ENCODE peak calls at places on chromosomes 11 and 22, in seven cellular contexts. One of them, this sample, is unnamed.

GRCh38 chr11:66889974-66890373 is 33.1 kb downstream of the LRFN4 start:
- DNase-seq in trophoblast cell: no peak
- DNase-seq in mesendoderm: no peak
- DNase-seq in IMR-90: no peak
- DNase-seq in neuronal stem cell: peak
- DNase-seq in H1: no peak
- DNase-seq in mesenchymal stem cell: no peak
- DNase-seq in this sample: no peak

GRCh38 chr11:9859491-9860305 is 195.8 kb downstream of the SWAP70 start:
- DNase-seq in mesenchymal stem cell: peak
- DNase-seq in IMR-90: peak
- DNase-seq in neuronal stem cell: no peak
- DNase-seq in mesendoderm: no peak
- DNase-seq in trophoblast cell: no peak
- DNase-seq in H1: no peak
- DNase-seq in this sample: no peak

GRCh38 chr11:110837535-110838127 is 125.4 kb upstream of the ARHGAP20 start:
- DNase-seq in trophoblast cell: no peak
- DNase-seq in neuronal stem cell: no peak
- DNase-seq in IMR-90: no peak
- DNase-seq in H1: no peak
- DNase-seq in mesenchymal stem cell: no peak
- DNase-seq in mesendoderm: no peak
- DNase-seq in this sample: no peak

GRCh38 chr11:46369458-46370152 is 11.9 kb upstream of the MDK start:
- DNase-seq in neuronal stem cell: no peak
- DNase-seq in H1: no peak
- DNase-seq in IMR-90: peak
- DNase-seq in mesenchymal stem cell: peak
- DNase-seq in trophoblast cell: peak
- DNase-seq in mesendoderm: peak
- DNase-seq in this sample: peak

GRCh38 chr11:86977441-86978050 is 22.4 kb upstream of the FZD4 start:
- DNase-seq in H1: no peak
- DNase-seq in IMR-90: no peak
- DNase-seq in trophoblast cell: no peak
- DNase-seq in mesenchymal stem cell: no peak
- DNase-seq in mesendoderm: no peak
- DNase-seq in neuronal stem cell: no peak
- DNase-seq in this sample: no peak

GRCh38 chr11:3370268-3370870 is 8.6 kb downstream of the ZNF195 start:
- DNase-seq in mesenchymal stem cell: no peak
- DNase-seq in trophoblast cell: no peak
- DNase-seq in H1: no peak
- DNase-seq in mesendoderm: no peak
- DNase-seq in IMR-90: no peak
- DNase-seq in neuronal stem cell: no peak
- DNase-seq in this sample: no peak

GRCh38 chr11:126416542-126417090 is 61.1 kb downstream of the ST3GAL4 start:
- DNase-seq in H1: no peak
- DNase-seq in mesenchymal stem cell: peak
- DNase-seq in neuronal stem cell: peak
- DNase-seq in mesendoderm: peak
- DNase-seq in IMR-90: peak
- DNase-seq in trophoblast cell: peak
- DNase-seq in this sample: peak

GRCh38 chr11:34145073-34145472 is 39.6 kb downstream of the NAT10 start:
- DNase-seq in IMR-90: no peak
- DNase-seq in mesenchymal stem cell: no peak
- DNase-seq in mesendoderm: no peak
- DNase-seq in neuronal stem cell: no peak
- DNase-seq in trophoblast cell: no peak
- DNase-seq in H1: no peak
- DNase-seq in this sample: no peak

GRCh38 chr22:45268958-45269844 is 15.5 kb upstream of the UPK3A start:
- DNase-seq in neuronal stem cell: peak
- DNase-seq in trophoblast cell: peak
- DNase-seq in IMR-90: peak
- DNase-seq in mesenchymal stem cell: peak
- DNase-seq in mesendoderm: peak
- DNase-seq in H1: no peak
- DNase-seq in this sample: peak

GRCh38 chr22:31036671-31037550 is 44.2 kb upstream of the SMTN start:
- DNase-seq in trophoblast cell: no peak
- DNase-seq in IMR-90: peak
- DNase-seq in H1: no peak
- DNase-seq in neuronal stem cell: no peak
- DNase-seq in mesenchymal stem cell: peak
- DNase-seq in mesendoderm: no peak
- DNase-seq in this sample: no peak

GRCh38 chr22:20985720-20986119 is 3.6 kb downstream of the LZTR1 start:
- DNase-seq in trophoblast cell: no peak
- DNase-seq in neuronal stem cell: no peak
- DNase-seq in mesendoderm: no peak
- DNase-seq in mesenchymal stem cell: no peak
- DNase-seq in IMR-90: no peak
- DNase-seq in H1: no peak
- DNase-seq in this sample: no peak

GRCh38 chr11:9566561-9567063 is 6.9 kb upstream of the WEE1 start:
- DNase-seq in H1: no peak
- DNase-seq in IMR-90: peak
- DNase-seq in mesendoderm: no peak
- DNase-seq in mesenchymal stem cell: peak
- DNase-seq in neuronal stem cell: no peak
- DNase-seq in trophoblast cell: peak
- DNase-seq in this sample: no peak

GRCh38 chr11:110337570-110338193 is 41.3 kb upstream of the RDX start:
- DNase-seq in H1: no peak
- DNase-seq in mesenchymal stem cell: peak
- DNase-seq in IMR-90: peak
- DNase-seq in neuronal stem cell: no peak
- DNase-seq in mesendoderm: peak
- DNase-seq in trophoblast cell: peak
- DNase-seq in this sample: peak

GRCh38 chr22:19210188-19210587 is 31.7 kb upstream of the SLC25A1 start:
- DNase-seq in mesendoderm: no peak
- DNase-seq in mesenchymal stem cell: no peak
- DNase-seq in neuronal stem cell: no peak
- DNase-seq in trophoblast cell: no peak
- DNase-seq in H1: no peak
- DNase-seq in IMR-90: no peak
- DNase-seq in this sample: no peak

GRCh38 chr22:20205964-20206708 is 55.3 kb upstream of the CCDC188 start:
- DNase-seq in H1: no peak
- DNase-seq in neuronal stem cell: no peak
- DNase-seq in trophoblast cell: peak
- DNase-seq in mesendoderm: peak
- DNase-seq in IMR-90: peak
- DNase-seq in mesenchymal stem cell: peak
- DNase-seq in this sample: peak

GRCh38 chr11:29781268-29781667 is 235.6 kb downstream of the KCNA4 start:
- DNase-seq in neuronal stem cell: no peak
- DNase-seq in H1: no peak
- DNase-seq in mesenchymal stem cell: no peak
- DNase-seq in IMR-90: no peak
- DNase-seq in mesendoderm: no peak
- DNase-seq in trophoblast cell: no peak
- DNase-seq in this sample: no peak

GRCh38 chr11:131824766-131825165 is 454.4 kb downstream of the NTM start:
- DNase-seq in mesendoderm: no peak
- DNase-seq in trophoblast cell: no peak
- DNase-seq in IMR-90: peak
- DNase-seq in neuronal stem cell: no peak
- DNase-seq in mesenchymal stem cell: peak
- DNase-seq in H1: no peak
- DNase-seq in this sample: no peak

GRCh38 chr11:33785609-33786008 is 11.3 kb upstream of the FBXO3 start:
- DNase-seq in neuronal stem cell: no peak
- DNase-seq in mesenchymal stem cell: no peak
- DNase-seq in trophoblast cell: no peak
- DNase-seq in IMR-90: no peak
- DNase-seq in mesendoderm: no peak
- DNase-seq in H1: no peak
- DNase-seq in this sample: no peak

GRCh38 chr22:17910561-17911311 is 113.6 kb downstream of the MICAL3 start:
- DNase-seq in neuronal stem cell: no peak
- DNase-seq in mesenchymal stem cell: peak
- DNase-seq in IMR-90: peak
- DNase-seq in H1: no peak
- DNase-seq in trophoblast cell: peak
- DNase-seq in mesendoderm: peak
- DNase-seq in this sample: peak

GRCh38 chr11:7892751-7893356 is 38.2 kb downstream of the OR10A6 start:
- DNase-seq in mesenchymal stem cell: peak
- DNase-seq in trophoblast cell: peak
- DNase-seq in neuronal stem cell: peak
- DNase-seq in mesendoderm: peak
- DNase-seq in H1: no peak
- DNase-seq in IMR-90: peak
- DNase-seq in this sample: no peak
- H3K18ac ChIP-seq in mesenchymal stem cell: peak
- H3K18ac ChIP-seq in trophoblast cell: no peak
- H3K18ac ChIP-seq in neuronal stem cell: no peak
- H3K18ac ChIP-seq in mesendoderm: peak
- H3K18ac ChIP-seq in H1: no peak
- H3K18ac ChIP-seq in IMR-90: peak
- H3K18ac ChIP-seq in this sample: no peak

GRCh38 chr22:43295660-43296059 is 47.5 kb downstream of the SCUBE1 start:
- DNase-seq in mesendoderm: no peak
- DNase-seq in neuronal stem cell: no peak
- DNase-seq in IMR-90: no peak
- DNase-seq in H1: no peak
- DNase-seq in mesenchymal stem cell: no peak
- DNase-seq in trophoblast cell: no peak
- DNase-seq in this sample: no peak

GRCh38 chr22:43292633-43293025 is 50.5 kb downstream of the SCUBE1 start:
- DNase-seq in H1: no peak
- DNase-seq in mesendoderm: no peak
- DNase-seq in neuronal stem cell: no peak
- DNase-seq in trophoblast cell: no peak
- DNase-seq in IMR-90: no peak
- DNase-seq in mesenchymal stem cell: no peak
- DNase-seq in this sample: no peak

GRCh38 chr22:43295173-43295572 is 48.0 kb downstream of the SCUBE1 start:
- DNase-seq in IMR-90: no peak
- DNase-seq in H1: no peak
- DNase-seq in mesenchymal stem cell: no peak
- DNase-seq in neuronal stem cell: no peak
- DNase-seq in mesendoderm: no peak
- DNase-seq in trophoblast cell: no peak
- DNase-seq in this sample: no peak

GRCh38 chr22:43293259-43293658 is 49.9 kb downstream of the SCUBE1 start:
- DNase-seq in mesendoderm: no peak
- DNase-seq in trophoblast cell: peak
- DNase-seq in mesenchymal stem cell: no peak
- DNase-seq in H1: no peak
- DNase-seq in IMR-90: no peak
- DNase-seq in neuronal stem cell: no peak
- DNase-seq in this sample: no peak

GRCh38 chr22:43293661-43294392 is 49.3 kb downstream of the SCUBE1 start:
- DNase-seq in neuronal stem cell: no peak
- DNase-seq in mesendoderm: peak
- DNase-seq in H1: no peak
- DNase-seq in mesenchymal stem cell: peak
- DNase-seq in IMR-90: peak
- DNase-seq in trophoblast cell: peak
- DNase-seq in this sample: no peak
- H3K18ac ChIP-seq in neuronal stem cell: peak
- H3K18ac ChIP-seq in mesendoderm: no peak
- H3K18ac ChIP-seq in H1: no peak
- H3K18ac ChIP-seq in mesenchymal stem cell: peak
- H3K18ac ChIP-seq in IMR-90: peak
- H3K18ac ChIP-seq in trophoblast cell: no peak
- H3K18ac ChIP-seq in this sample: no peak

GRCh38 chr11:862028-862703 is 19.5 kb downstream of the TSPAN4 start:
- DNase-seq in H1: no peak
- DNase-seq in mesenchymal stem cell: no peak
- DNase-seq in mesendoderm: no peak
- DNase-seq in trophoblast cell: no peak
- DNase-seq in IMR-90: no peak
- DNase-seq in neuronal stem cell: no peak
- DNase-seq in this sample: no peak
- H3K18ac ChIP-seq in H1: no peak
- H3K18ac ChIP-seq in mesenchymal stem cell: no peak
- H3K18ac ChIP-seq in mesendoderm: no peak
- H3K18ac ChIP-seq in trophoblast cell: no peak
- H3K18ac ChIP-seq in IMR-90: no peak
- H3K18ac ChIP-seq in neuronal stem cell: peak
- H3K18ac ChIP-seq in this sample: no peak

GRCh38 chr11:69452589-69452988 is 28.9 kb upstream of the LINC01488 start:
- DNase-seq in neuronal stem cell: no peak
- DNase-seq in H1: no peak
- DNase-seq in trophoblast cell: no peak
- DNase-seq in IMR-90: no peak
- DNase-seq in mesenchymal stem cell: no peak
- DNase-seq in mesendoderm: no peak
- DNase-seq in this sample: no peak

GRCh38 chr11:69454018-69454417 is 27.4 kb upstream of the LINC01488 start:
- DNase-seq in trophoblast cell: no peak
- DNase-seq in mesenchymal stem cell: no peak
- DNase-seq in neuronal stem cell: no peak
- DNase-seq in IMR-90: no peak
- DNase-seq in H1: no peak
- DNase-seq in mesendoderm: no peak
- DNase-seq in this sample: no peak

GRCh38 chr11:69450857-69451220 is 30.6 kb upstream of the LINC01488 start:
- DNase-seq in mesenchymal stem cell: no peak
- DNase-seq in mesendoderm: no peak
- DNase-seq in neuronal stem cell: no peak
- DNase-seq in IMR-90: no peak
- DNase-seq in trophoblast cell: no peak
- DNase-seq in H1: no peak
- DNase-seq in this sample: no peak

GRCh38 chr11:69451289-69451688 is 30.2 kb upstream of the LINC01488 start:
- DNase-seq in mesendoderm: no peak
- DNase-seq in mesenchymal stem cell: no peak
- DNase-seq in neuronal stem cell: no peak
- DNase-seq in H1: no peak
- DNase-seq in IMR-90: no peak
- DNase-seq in trophoblast cell: no peak
- DNase-seq in this sample: no peak

DNA sequence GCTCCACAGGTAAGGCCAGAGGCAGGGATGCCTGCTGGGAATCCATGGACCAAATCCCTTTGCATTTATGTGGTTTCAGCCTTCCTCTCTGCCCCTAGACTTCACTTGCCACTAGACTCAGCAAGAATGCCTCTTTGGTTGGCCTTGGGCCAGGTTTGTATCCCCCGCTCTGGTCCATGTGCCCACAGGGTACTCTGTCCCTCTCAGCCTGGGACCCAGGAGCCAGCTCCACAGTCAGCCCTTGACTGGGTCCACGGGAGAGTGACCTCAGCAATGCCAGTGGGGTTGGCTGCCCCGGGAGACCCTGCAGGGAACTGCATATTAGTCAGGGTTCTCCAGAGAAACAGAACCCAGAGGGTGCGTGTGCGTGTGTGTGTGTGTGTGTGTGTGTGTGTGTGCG is 28.3 kb upstream of the LINC01488 start:
- DNase-seq in mesendoderm: no peak
- DNase-seq in neuronal stem cell: no peak
- DNase-seq in H1: no peak
- DNase-seq in trophoblast cell: no peak
- DNase-seq in IMR-90: no peak
- DNase-seq in mesenchymal stem cell: no peak
- DNase-seq in this sample: no peak
- H3K18ac ChIP-seq in mesendoderm: no peak
- H3K18ac ChIP-seq in neuronal stem cell: peak
- H3K18ac ChIP-seq in H1: no peak
- H3K18ac ChIP-seq in trophoblast cell: no peak
- H3K18ac ChIP-seq in IMR-90: no peak
- H3K18ac ChIP-seq in mesenchymal stem cell: no peak
- H3K18ac ChIP-seq in this sample: no peak

GRCh38 chr11:62548545-62549335 is 2.1 kb upstream of the AHNAK start:
- DNase-seq in mesenchymal stem cell: no peak
- DNase-seq in neuronal stem cell: no peak
- DNase-seq in H1: no peak
- DNase-seq in trophoblast cell: no peak
- DNase-seq in IMR-90: no peak
- DNase-seq in mesendoderm: no peak
- DNase-seq in this sample: no peak
- H3K18ac ChIP-seq in mesenchymal stem cell: no peak
- H3K18ac ChIP-seq in neuronal stem cell: no peak
- H3K18ac ChIP-seq in H1: no peak
- H3K18ac ChIP-seq in trophoblast cell: peak
- H3K18ac ChIP-seq in IMR-90: no peak
- H3K18ac ChIP-seq in mesendoderm: no peak
- H3K18ac ChIP-seq in this sample: no peak

This sample was measured in H9.